ENCODE peak calls at places on chromosomes 12 and 14, in eight cellular contexts. X, O, D, U, S, P, Q and J are unnamed samples.
A peak's percentile ranks its signal among the peaks of the same experiment; 100 is the strongest.

GRCh38 chr14:92665699-92666110 is 82.7 kb downstream of the LGMN start:
- DNase-seq in P (no peak), X (no peak), S (no peak), O (no peak), U (peak; percentile 33), Q (no peak), D (no peak), J (no peak)

GRCh38 chr14:104552738-104553125 is 26.8 kb upstream of the C14orf180 start:
- DNase-seq in D (no peak), X (no peak), O (no peak), S (no peak), Q (no peak), U (no peak), P (no peak), J (no peak)

GRCh38 chr14:61321385-61322010 is at the start of gene PRKCH:
- DNase-seq in S (no peak), X (peak; percentile 28), O (peak; percentile 60), Q (peak; percentile 84), D (peak; percentile 66), P (peak; percentile 72), U (peak; percentile 83), J (no peak)

GRCh38 chr14:20469242-20469889 is at the start of gene PNP:
- DNase-seq in U (peak; percentile 97), D (peak; percentile 87), S (peak; percentile 69), O (peak; percentile 74), Q (peak; percentile 86), P (peak; percentile 76), X (peak; percentile 79), J (peak; percentile 84)

GRCh38 chr12:32437095-32437515 is 37.7 kb downstream of the FGD4 start:
- DNase-seq in P (no peak), Q (no peak), D (peak; percentile 81), X (no peak), O (no peak), U (peak; percentile 49), S (no peak), J (peak; percentile 22)

GRCh38 chr12:6460751-6461371 is 9.0 kb downstream of the TAPBPL start:
- DNase-seq in X (no peak), U (no peak), Q (no peak), P (no peak), S (no peak), D (no peak), O (no peak), J (no peak)

GRCh38 chr12:127162902-127163301 is 1104.1 kb upstream of the TMEM132C start:
- DNase-seq in U (no peak), X (no peak), P (peak; percentile 25), S (no peak), Q (peak; percentile 14), D (peak; percentile 73), O (no peak), J (peak; percentile 52)

GRCh38 chr12:85825751-85826150 is 10.5 kb downstream of the RASSF9 start:
- DNase-seq in U (no peak), P (no peak), S (no peak), X (no peak), O (no peak), Q (no peak), D (peak; percentile 88), J (no peak)

GRCh38 chr14:55458800-55459577 is 18.6 kb upstream of the TBPL2 start:
- DNase-seq in X (no peak), P (no peak), O (no peak), D (no peak), Q (no peak), U (no peak), S (no peak), J (no peak)

GRCh38 chr12:130436741-130437501 is 99.2 kb downstream of the PIWIL1 start:
- DNase-seq in O (no peak), Q (no peak), S (no peak), X (no peak), D (no peak), U (no peak), P (no peak), J (no peak)

GRCh38 chr12:92614502-92614901 is 88.3 kb upstream of the PLEKHG7 start:
- DNase-seq in Q (no peak), O (no peak), D (no peak), X (no peak), P (no peak), U (no peak), S (no peak), J (no peak)

GRCh38 chr14:101972126-101972785 is 7.9 kb downstream of the DYNC1H1 start:
- DNase-seq in D (peak; percentile 100), O (no peak), P (no peak), Q (no peak), S (no peak), U (peak; percentile 40), X (no peak), J (peak; percentile 99)

GRCh38 chr12:19561411-19561961 is 122.2 kb downstream of the AEBP2 start:
- DNase-seq in O (no peak), X (no peak), S (no peak), Q (no peak), P (no peak), D (no peak), U (no peak), J (no peak)